ENCODE peak calls at places on chromosomes 7 and 10, in seven cellular contexts. A is cardiac fibroblast; C is kidney glomerular epithelial cell; S is EH; H is tibial nerve; X is esophagus squamous epithelium; K is CD8-positive, alpha-beta T cell. U is an unnamed sample.

GRCh38 chr7:103932389-103932788 is 57.1 kb downstream of the RELN start:
- DNase-seq in A (no peak), C (no peak), S (no peak), H (no peak), X (no peak), K (no peak), U (no peak)

GRCh38 chr10:48377751-48378585 is 71.5 kb downstream of the MAPK8 start:
- DNase-seq in A (peak), C (peak), S (no peak), H (no peak), X (no peak), K (no peak), U (no peak)

GRCh38 chr10:100516847-100517246 is 2.8 kb downstream of the SEC31B start:
- DNase-seq in A (no peak), C (no peak), S (peak), H (no peak), X (no peak), K (no peak), U (no peak)

GRCh38 chr7:113217314-113217713 is 99.0 kb upstream of the SMIM30 start:
- DNase-seq in A (no peak), C (no peak), S (peak), H (no peak), X (no peak), K (no peak), U (no peak)

GRCh38 chr7:149879271-149879711 is 5.5 kb downstream of the ATP6V0E2 start:
- DNase-seq in A (no peak), C (no peak), S (no peak), H (no peak), X (no peak), K (no peak), U (no peak)

GRCh38 chr10:3525832-3526449 is 259.1 kb downstream of the KLF6 start:
- DNase-seq in A (peak), C (peak), S (peak), H (peak), X (no peak), K (no peak), U (peak)

GRCh38 chr10:6348091-6348862 is 145.5 kb downstream of the PFKFB3 start:
- DNase-seq in A (no peak), C (peak), S (peak), H (peak), X (peak), K (peak), U (peak)

GRCh38 chr7:137772221-137772620 is 74.6 kb downstream of the DGKI start:
- DNase-seq in A (peak), C (no peak), S (peak), H (no peak), X (no peak), K (no peak), U (no peak)

GRCh38 chr7:519974-520458 is 370 bp upstream of the PDGFA start:
- DNase-seq in A (peak), C (peak), S (peak), H (no peak), X (no peak), K (no peak), U (no peak)

GRCh38 chr7:99625321-99625720 is 8.6 kb downstream of the ZSCAN25 start:
- DNase-seq in A (no peak), C (no peak), S (no peak), H (no peak), X (no peak), K (no peak), U (no peak)